ENCODE peak calls at places on chromosomes 13 and 19, in six cellular contexts. K is esophagus squamous epithelium, L is bronchial epithelial cell, G is AG10803, F is left lung, X is OCI-LY7. Q is an unnamed sample.

GRCh38 chr19:2462635-2463421 is 6.1 kb upstream of the LMNB2 start:
- DNase-seq in K (no peak), F (peak), L (peak), X (no peak), G (peak), Q (peak)

GRCh38 chr13:80251403-80251802 is 89.5 kb downstream of the SPRY2 start:
- DNase-seq in G (peak), L (peak), F (no peak), X (no peak), K (no peak), Q (no peak)

GRCh38 chr13:113771709-113772331 is 12.8 kb downstream of the TMEM255B start:
- DNase-seq in F (no peak), K (no peak), L (peak), G (no peak), X (no peak), Q (no peak)

GRCh38 chr19:15280915-15281683 is 48.9 kb upstream of the EPHX3 start:
- DNase-seq in X (no peak), F (peak), K (no peak), G (peak), L (peak), Q (no peak)

GRCh38 chr13:79621902-79622301 is 140.9 kb downstream of the NDFIP2 start:
- DNase-seq in X (no peak), G (no peak), F (no peak), L (peak), K (no peak), Q (no peak)

GRCh38 chr19:41426952-41427646 is at the start of gene B3GNT8:
- DNase-seq in L (peak), K (peak), F (peak), G (peak), X (no peak), Q (peak)

GRCh38 chr13:73258396-73258795 is 199.6 kb downstream of the KLF5 start:
- DNase-seq in L (no peak), X (no peak), G (no peak), K (no peak), F (no peak), Q (no peak)

GRCh38 chr19:8323781-8324185 is 2.5 kb downstream of the RPS28 start:
- DNase-seq in G (no peak), K (no peak), X (peak), L (no peak), F (no peak), Q (no peak)

GRCh38 chr13:38180100-38180499 is 169.6 kb upstream of the UFM1 start:
- DNase-seq in X (no peak), L (peak), K (no peak), G (peak), F (no peak), Q (no peak)

GRCh38 chr13:99845136-99845874 is 126.3 kb downstream of the ZIC5 start:
- DNase-seq in X (no peak), G (no peak), K (no peak), L (no peak), F (no peak), Q (no peak)

GRCh38 chr19:3443840-3444694 is 36.3 kb downstream of the SMIM24 start:
- DNase-seq in L (no peak), K (no peak), G (no peak), X (no peak), F (no peak), Q (peak)

GRCh38 chr13:56907766-56908165 is 233.0 kb upstream of the PRR20A start:
- DNase-seq in K (no peak), X (no peak), G (no peak), L (peak), F (no peak), Q (no peak)

GRCh38 chr13:106104281-106104901 is 431.1 kb downstream of the EFNB2 start:
- DNase-seq in G (peak), F (no peak), X (no peak), K (no peak), L (peak), Q (no peak)

DNA sequence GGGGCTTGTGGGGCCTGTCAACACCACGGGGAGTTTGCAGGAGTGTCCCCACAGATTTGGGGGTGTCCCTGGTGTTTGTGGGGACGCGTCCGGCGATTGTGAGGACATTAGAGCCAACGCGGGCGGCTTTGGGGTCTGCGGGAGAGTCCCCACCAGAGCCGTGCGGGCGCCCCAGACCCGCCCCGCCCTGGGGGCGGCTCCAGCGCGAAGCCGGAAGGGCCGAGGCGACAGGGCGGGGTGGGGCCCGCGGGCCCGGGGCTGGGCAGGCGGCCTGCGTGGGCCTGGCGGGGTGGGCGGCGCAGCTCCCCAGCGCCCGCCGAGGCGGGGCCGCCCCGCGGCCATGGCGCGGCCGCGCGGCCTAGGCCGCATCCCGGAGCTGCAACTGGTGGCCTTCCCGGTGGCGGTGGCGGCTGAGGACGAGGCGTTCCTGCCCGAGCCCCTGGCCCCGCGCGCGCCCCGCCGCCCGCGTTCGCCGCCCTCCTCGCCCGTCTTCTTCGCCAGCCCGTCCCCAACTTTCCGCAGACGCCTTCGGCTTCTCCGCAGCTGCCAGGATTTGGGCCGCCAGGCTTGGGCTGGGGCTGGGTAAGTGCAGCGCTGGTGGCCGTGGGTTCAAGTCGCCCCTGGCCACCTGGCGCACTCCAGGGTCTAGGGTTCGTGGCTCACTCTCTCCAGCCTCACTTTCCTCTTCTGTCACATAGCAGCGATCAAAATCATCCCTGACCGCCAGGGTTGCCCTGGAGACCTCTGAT is 10.3 kb downstream of the PDE4A start:
- DNase-seq in L (no peak), F (peak), K (no peak), X (no peak), G (peak), Q (no peak)
- TF ChIP-seq CTCF in L (no peak), F (no peak), K (no peak), X (no peak), G (no peak), Q (no peak)

DNA sequence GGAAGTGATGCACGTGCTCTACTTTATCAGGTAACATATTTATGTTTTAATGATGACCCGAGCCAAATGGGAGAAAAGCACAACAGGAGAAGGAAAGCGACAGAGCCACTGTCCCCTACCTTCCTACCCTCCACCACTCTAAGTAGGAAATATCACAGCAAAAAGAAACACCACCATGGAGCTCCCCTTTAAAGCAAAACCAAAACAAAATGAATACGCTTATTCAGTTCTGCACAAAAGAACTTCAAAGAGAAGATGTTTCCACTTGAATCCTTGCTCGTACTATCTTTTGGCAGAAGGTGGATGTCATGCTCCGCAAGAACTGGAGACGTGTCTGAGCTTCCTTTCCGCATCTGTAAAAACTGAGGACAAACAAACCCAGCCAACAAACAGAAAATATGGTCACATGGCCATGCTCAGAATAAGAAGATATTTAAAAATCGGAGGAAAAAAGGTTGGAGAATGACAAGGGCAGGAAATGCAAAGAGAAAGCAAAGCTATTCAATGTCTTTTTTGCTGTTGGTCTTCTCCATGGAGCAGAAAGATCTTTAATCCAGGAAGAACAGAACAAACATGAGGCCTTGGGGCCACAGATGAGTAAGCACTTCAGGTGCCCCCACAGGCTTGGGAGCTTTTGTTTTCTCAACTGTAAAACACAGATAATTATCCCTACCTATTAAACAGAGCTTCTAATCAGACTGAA is 19.5 kb downstream of the N4BP2L1 start:
- DNase-seq in L (no peak), X (no peak), F (no peak), K (no peak), G (no peak), Q (no peak)
- TF ChIP-seq CTCF in L (no peak), X (no peak), F (no peak), K (no peak), G (no peak), Q (no peak)

GRCh38 chr19:37172368-37173366 is at the start of gene ZNF585A:
- DNase-seq in X (peak), G (peak), K (peak), F (peak), L (peak), Q (peak)
- TF ChIP-seq CTCF in X (peak), G (peak), K (peak), F (no peak), L (peak), Q (peak)

GRCh38 chr19:56639217-56639616 is 3.7 kb upstream of the SMIM17 start:
- DNase-seq in G (no peak), L (no peak), X (peak), K (no peak), F (no peak), Q (no peak)

GRCh38 chr19:56637976-56638555 is 4.9 kb upstream of the SMIM17 start:
- DNase-seq in F (peak), K (no peak), G (peak), L (peak), X (peak), Q (peak)

GRCh38 chr19:56642711-56643459 is at the start of gene SMIM17:
- DNase-seq in F (no peak), L (no peak), X (no peak), G (no peak), K (no peak), Q (no peak)

GRCh38 chr19:56643460-56643763 is 453 bp downstream of the SMIM17 start:
- DNase-seq in K (no peak), X (no peak), L (no peak), G (no peak), F (no peak), Q (no peak)
- TF ChIP-seq CTCF in K (no peak), X (no peak), L (no peak), G (no peak), F (no peak), Q (no peak)

GRCh38 chr19:47417107-47417745 is 2.1 kb downstream of the MEIS3 start:
- DNase-seq in K (no peak), X (no peak), G (no peak), L (no peak), F (no peak), Q (no peak)

GRCh38 chr19:47416667-47417033 is 2.7 kb downstream of the MEIS3 start:
- DNase-seq in F (no peak), L (no peak), K (no peak), X (no peak), G (no peak), Q (no peak)

GRCh38 chr19:47413941-47414340 is 5.4 kb downstream of the MEIS3 start:
- DNase-seq in F (no peak), L (no peak), G (no peak), X (no peak), K (no peak), Q (no peak)

GRCh38 chr19:47415953-47416666 is 3.2 kb downstream of the MEIS3 start:
- DNase-seq in G (no peak), K (no peak), L (no peak), X (no peak), F (no peak), Q (no peak)

DNA sequence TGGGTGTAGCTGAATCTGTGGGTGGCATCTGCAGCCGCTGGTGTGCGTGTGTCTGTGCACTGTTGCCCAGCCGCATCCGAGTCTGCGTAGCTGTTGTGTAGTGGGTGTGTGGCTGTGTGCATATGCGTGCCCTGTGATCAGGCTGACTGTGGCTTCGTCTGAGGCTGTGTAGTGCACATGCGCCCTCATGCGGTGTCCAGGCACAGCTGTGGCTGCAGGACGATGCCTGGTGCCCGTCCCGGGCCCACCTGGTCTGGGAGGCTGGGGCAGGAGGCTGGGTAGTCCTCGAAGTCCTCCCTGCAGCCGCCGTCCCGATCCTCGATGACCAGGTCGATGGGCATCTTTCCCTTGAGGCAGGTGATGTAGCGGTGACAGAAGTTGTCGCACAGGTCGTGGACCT is 4.9 kb downstream of the MEIS3 start:
- DNase-seq in F (no peak), L (no peak), K (no peak), X (no peak), G (no peak), Q (no peak)
- TF ChIP-seq CTCF in F (no peak), L (peak), K (no peak), X (no peak), G (no peak), Q (no peak)

GRCh38 chr19:54096642-54097106 is 3.9 kb downstream of the OSCAR start:
- DNase-seq in X (peak), G (peak), F (peak), L (peak), K (no peak), Q (no peak)
- TF ChIP-seq CTCF in X (peak), G (peak), F (no peak), L (peak), K (peak), Q (no peak)

GRCh38 chr19:51097166-51097736 is 11.0 kb downstream of the CTU1 start:
- DNase-seq in L (peak), F (peak), K (no peak), X (peak), G (peak), Q (peak)

GRCh38 chr19:51093510-51094345 is 11.0 kb upstream of the KLK14 start:
- DNase-seq in L (peak), F (no peak), X (no peak), G (no peak), K (no peak), Q (no peak)

GRCh38 chr19:51096473-51097165 is 11.6 kb downstream of the CTU1 start:
- DNase-seq in K (no peak), G (no peak), L (no peak), F (no peak), X (no peak), Q (no peak)

GRCh38 chr19:51093066-51093465 is 10.4 kb upstream of the KLK14 start:
- DNase-seq in L (no peak), X (no peak), F (no peak), G (no peak), K (no peak), Q (no peak)

GRCh38 chr19:51094696-51095279 is 12.1 kb upstream of the KLK14 start:
- DNase-seq in X (peak), K (no peak), G (no peak), F (no peak), L (no peak), Q (peak)
- TF ChIP-seq CTCF in X (peak), K (peak), G (peak), F (peak), L (peak), Q (peak)

GRCh38 chr13:81872581-81872980 is 1531.7 kb upstream of the SPRY2 start:
- DNase-seq in L (peak), F (no peak), X (no peak), K (no peak), G (no peak), Q (peak)
- TF ChIP-seq CTCF in L (peak), F (no peak), X (peak), K (no peak), G (no peak), Q (peak)

Q was measured in neural crest cell.